ENCODE peak calls at places on chromosomes 16 and 17, in six cellular contexts. One of them, this sample, is unnamed.

GRCh38 chr17:64230551-64231408 is 32.3 kb downstream of the TEX2 start:
- DNase-seq in tibial nerve: peak
- DNase-seq in D721Med: no peak
- DNase-seq in testis: peak
- DNase-seq in lower leg skin: no peak
- DNase-seq in transverse colon: no peak
- DNase-seq in this sample: no peak

GRCh38 chr17:69473801-69474170 is 59.3 kb downstream of the MAP2K6 start:
- DNase-seq in transverse colon: no peak
- DNase-seq in lower leg skin: no peak
- DNase-seq in D721Med: no peak
- DNase-seq in tibial nerve: no peak
- DNase-seq in testis: no peak
- DNase-seq in this sample: no peak

GRCh38 chr17:48550313-48551205 is 5.7 kb upstream of the HOXB2 start:
- DNase-seq in D721Med: no peak
- DNase-seq in transverse colon: no peak
- DNase-seq in testis: peak
- DNase-seq in tibial nerve: no peak
- DNase-seq in lower leg skin: no peak
- DNase-seq in this sample: no peak

GRCh38 chr16:20883554-20884239 is 16.5 kb downstream of the DCUN1D3 start:
- DNase-seq in D721Med: no peak
- DNase-seq in lower leg skin: no peak
- DNase-seq in tibial nerve: no peak
- DNase-seq in testis: no peak
- DNase-seq in transverse colon: no peak
- DNase-seq in this sample: no peak

GRCh38 chr17:37642706-37643105 is 540 bp downstream of the DDX52 start:
- DNase-seq in D721Med: no peak
- DNase-seq in lower leg skin: no peak
- DNase-seq in tibial nerve: no peak
- DNase-seq in testis: no peak
- DNase-seq in transverse colon: no peak
- DNase-seq in this sample: no peak

GRCh38 chr16:85652431-85653221 is 36.1 kb downstream of the GINS2 start:
- DNase-seq in D721Med: no peak
- DNase-seq in lower leg skin: no peak
- DNase-seq in transverse colon: peak
- DNase-seq in testis: peak
- DNase-seq in tibial nerve: peak
- DNase-seq in this sample: peak

GRCh38 chr16:10954903-10955302 is 10.5 kb downstream of the CLEC16A start:
- DNase-seq in lower leg skin: no peak
- DNase-seq in D721Med: no peak
- DNase-seq in tibial nerve: no peak
- DNase-seq in transverse colon: no peak
- DNase-seq in testis: no peak
- DNase-seq in this sample: no peak

GRCh38 chr17:15287533-15288267 is 22.6 kb upstream of the PMP22 start:
- DNase-seq in lower leg skin: no peak
- DNase-seq in transverse colon: no peak
- DNase-seq in tibial nerve: no peak
- DNase-seq in testis: peak
- DNase-seq in D721Med: no peak
- DNase-seq in this sample: no peak

GRCh38 chr16:56866955-56867830 is 2.2 kb downstream of the SLC12A3 start:
- DNase-seq in lower leg skin: no peak
- DNase-seq in transverse colon: peak
- DNase-seq in tibial nerve: peak
- DNase-seq in testis: peak
- DNase-seq in D721Med: peak
- DNase-seq in this sample: peak

GRCh38 chr17:59859444-59860025 is 33.2 kb downstream of the TUBD1 start:
- DNase-seq in transverse colon: no peak
- DNase-seq in lower leg skin: no peak
- DNase-seq in D721Med: no peak
- DNase-seq in tibial nerve: no peak
- DNase-seq in testis: no peak
- DNase-seq in this sample: no peak

GRCh38 chr17:15966183-15966878 is 21.4 kb downstream of the ADORA2B start:
- DNase-seq in tibial nerve: no peak
- DNase-seq in D721Med: no peak
- DNase-seq in testis: no peak
- DNase-seq in lower leg skin: no peak
- DNase-seq in transverse colon: peak
- DNase-seq in this sample: no peak

GRCh38 chr17:78329263-78330059 is 30.4 kb downstream of the SOCS3 start:
- DNase-seq in D721Med: no peak
- DNase-seq in lower leg skin: no peak
- DNase-seq in testis: no peak
- DNase-seq in transverse colon: no peak
- DNase-seq in tibial nerve: no peak
- DNase-seq in this sample: peak

GRCh38 chr17:80608326-80608725 is 63.7 kb downstream of the RPTOR start:
- DNase-seq in transverse colon: no peak
- DNase-seq in lower leg skin: no peak
- DNase-seq in testis: no peak
- DNase-seq in D721Med: peak
- DNase-seq in tibial nerve: no peak
- DNase-seq in this sample: no peak

GRCh38 chr17:80781188-80781577 is 210.5 kb upstream of the CHMP6 start:
- DNase-seq in D721Med: no peak
- DNase-seq in transverse colon: no peak
- DNase-seq in tibial nerve: no peak
- DNase-seq in lower leg skin: no peak
- DNase-seq in testis: no peak
- DNase-seq in this sample: no peak

GRCh38 chr17:51397361-51398127 is 137.2 kb downstream of the UTP18 start:
- DNase-seq in D721Med: no peak
- DNase-seq in tibial nerve: no peak
- DNase-seq in lower leg skin: peak
- DNase-seq in transverse colon: no peak
- DNase-seq in testis: no peak
- DNase-seq in this sample: no peak

GRCh38 chr16:3548445-3548844 is 28.8 kb downstream of the NLRC3 start:
- DNase-seq in tibial nerve: no peak
- DNase-seq in testis: no peak
- DNase-seq in D721Med: no peak
- DNase-seq in lower leg skin: no peak
- DNase-seq in transverse colon: no peak
- DNase-seq in this sample: no peak

GRCh38 chr17:65142247-65142646 is 5.1 kb downstream of the RGS9 start:
- DNase-seq in tibial nerve: no peak
- DNase-seq in D721Med: no peak
- DNase-seq in testis: no peak
- DNase-seq in transverse colon: no peak
- DNase-seq in lower leg skin: no peak
- DNase-seq in this sample: no peak

GRCh38 chr16:86015606-86016005 is 116.6 kb downstream of the IRF8 start:
- DNase-seq in D721Med: no peak
- DNase-seq in lower leg skin: peak
- DNase-seq in testis: no peak
- DNase-seq in tibial nerve: no peak
- DNase-seq in transverse colon: no peak
- DNase-seq in this sample: no peak

GRCh38 chr17:61431594-61432311 is 20.5 kb upstream of the TBX4 start:
- DNase-seq in transverse colon: no peak
- DNase-seq in lower leg skin: no peak
- DNase-seq in tibial nerve: no peak
- DNase-seq in D721Med: no peak
- DNase-seq in testis: no peak
- DNase-seq in this sample: no peak

GRCh38 chr16:22787456-22788189 is 26.3 kb upstream of the HS3ST2 start:
- DNase-seq in transverse colon: peak
- DNase-seq in tibial nerve: no peak
- DNase-seq in lower leg skin: no peak
- DNase-seq in testis: no peak
- DNase-seq in D721Med: no peak
- DNase-seq in this sample: no peak

GRCh38 chr17:34894971-34895370 is 66.3 kb downstream of the CCT6B start:
- DNase-seq in lower leg skin: no peak
- DNase-seq in transverse colon: no peak
- DNase-seq in D721Med: no peak
- DNase-seq in testis: no peak
- DNase-seq in tibial nerve: no peak
- DNase-seq in this sample: no peak

GRCh38 chr17:34895388-34895787 is 65.9 kb downstream of the CCT6B start:
- DNase-seq in lower leg skin: no peak
- DNase-seq in testis: no peak
- DNase-seq in D721Med: no peak
- DNase-seq in transverse colon: no peak
- DNase-seq in tibial nerve: no peak
- DNase-seq in this sample: no peak

GRCh38 chr17:34892864-34893263 is 68.4 kb downstream of the CCT6B start:
- DNase-seq in lower leg skin: no peak
- DNase-seq in tibial nerve: no peak
- DNase-seq in transverse colon: no peak
- DNase-seq in testis: peak
- DNase-seq in D721Med: no peak
- DNase-seq in this sample: no peak
- TF ChIP-seq CTCF in lower leg skin: no peak
- TF ChIP-seq CTCF in tibial nerve: peak
- TF ChIP-seq CTCF in transverse colon: no peak
- TF ChIP-seq CTCF in testis: peak
- TF ChIP-seq CTCF in D721Med: peak
- TF ChIP-seq CTCF in this sample: no peak

GRCh38 chr17:54967621-54968258 is 714 bp downstream of the COX11 start:
- DNase-seq in lower leg skin: no peak
- DNase-seq in transverse colon: peak
- DNase-seq in D721Med: no peak
- DNase-seq in testis: no peak
- DNase-seq in tibial nerve: no peak
- DNase-seq in this sample: no peak

GRCh38 chr17:54971147-54971546 is 2.6 kb downstream of the STXBP4 start:
- DNase-seq in tibial nerve: no peak
- DNase-seq in transverse colon: no peak
- DNase-seq in testis: no peak
- DNase-seq in lower leg skin: no peak
- DNase-seq in D721Med: no peak
- DNase-seq in this sample: no peak

GRCh38 chr17:54969658-54970572 is 1.4 kb downstream of the STXBP4 start:
- DNase-seq in tibial nerve: no peak
- DNase-seq in testis: no peak
- DNase-seq in D721Med: no peak
- DNase-seq in lower leg skin: no peak
- DNase-seq in transverse colon: no peak
- DNase-seq in this sample: no peak

GRCh38 chr17:54968954-54969400 is 412 bp downstream of the STXBP4 start:
- DNase-seq in D721Med: no peak
- DNase-seq in testis: no peak
- DNase-seq in lower leg skin: no peak
- DNase-seq in tibial nerve: no peak
- DNase-seq in transverse colon: peak
- DNase-seq in this sample: no peak

DNA sequence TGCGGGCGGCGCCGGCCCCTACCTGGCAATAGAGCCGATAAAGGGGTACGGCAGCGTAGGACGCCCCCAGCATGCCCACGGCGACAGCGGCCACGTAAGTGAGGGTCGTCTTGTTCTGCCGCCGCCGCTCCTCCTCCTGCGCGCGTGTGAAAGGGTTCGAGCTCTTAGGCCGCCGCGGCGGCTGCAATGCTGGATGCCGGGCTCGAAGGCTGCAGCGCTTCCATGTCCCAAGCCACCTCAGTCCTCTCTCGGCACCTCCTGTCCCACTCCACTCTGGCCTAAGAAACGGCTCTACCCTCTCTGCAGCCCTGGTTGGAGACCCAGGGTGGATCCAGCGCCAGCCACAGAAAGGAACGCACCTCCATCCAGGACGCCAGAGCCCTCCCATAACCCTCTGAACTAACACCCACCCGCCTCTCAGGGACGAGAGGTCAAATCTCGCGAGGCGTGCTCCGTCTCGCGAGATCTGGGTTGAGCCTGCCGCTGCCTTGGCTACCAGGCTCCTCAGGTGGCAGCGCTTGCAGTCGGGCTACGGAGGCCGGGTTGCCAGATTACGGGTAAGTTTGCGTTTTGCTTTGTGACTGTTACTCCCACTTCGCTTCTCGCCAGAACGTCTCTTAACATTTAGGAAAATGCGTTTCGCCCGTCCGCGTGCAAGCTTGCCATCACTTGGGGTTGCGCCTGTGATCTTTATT is at the start of the genes COX11 and STXBP4:
- DNase-seq in D721Med: peak
- DNase-seq in tibial nerve: peak
- DNase-seq in testis: peak
- DNase-seq in lower leg skin: peak
- DNase-seq in transverse colon: peak
- DNase-seq in this sample: peak
- TF ChIP-seq CTCF in D721Med: peak
- TF ChIP-seq CTCF in tibial nerve: peak
- TF ChIP-seq CTCF in testis: peak
- TF ChIP-seq CTCF in lower leg skin: peak
- TF ChIP-seq CTCF in transverse colon: peak
- TF ChIP-seq CTCF in this sample: peak

DNA sequence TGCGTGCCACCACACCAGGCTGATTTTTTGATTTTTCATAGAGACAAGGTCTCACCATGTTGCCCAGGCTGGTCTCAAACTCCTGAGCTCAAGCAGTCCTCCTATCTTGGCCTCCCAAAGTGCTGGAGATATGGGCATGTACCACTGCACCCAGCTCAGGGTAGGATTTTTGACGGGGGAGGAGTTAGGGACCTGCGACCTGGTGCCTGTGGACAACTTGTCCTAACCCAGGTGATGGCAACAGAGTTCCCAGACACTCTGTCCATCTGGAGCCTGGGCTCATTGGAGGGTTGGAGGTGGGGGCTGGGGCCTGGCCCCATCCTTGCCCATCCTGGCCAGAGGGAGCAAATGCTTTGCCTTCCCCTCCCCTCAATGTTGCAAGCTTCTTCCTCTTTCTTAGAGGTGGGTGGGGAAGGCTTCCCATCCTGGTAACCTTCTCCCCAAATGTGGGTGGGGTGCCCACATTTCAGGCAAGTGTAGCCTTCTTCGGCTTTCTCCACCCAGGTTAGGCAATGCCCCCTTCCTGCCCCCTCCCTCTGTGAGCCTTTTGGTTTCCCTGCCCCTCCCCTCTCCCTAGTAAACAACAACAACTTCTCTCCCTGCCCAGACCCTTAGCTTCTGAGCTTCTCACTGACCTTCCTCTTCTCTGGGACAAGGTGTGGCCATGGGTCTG is 24.9 kb downstream of the RARA start:
- DNase-seq in transverse colon: no peak
- DNase-seq in lower leg skin: no peak
- DNase-seq in testis: no peak
- DNase-seq in D721Med: no peak
- DNase-seq in tibial nerve: no peak
- DNase-seq in this sample: no peak
- TF ChIP-seq CTCF in transverse colon: no peak
- TF ChIP-seq CTCF in lower leg skin: no peak
- TF ChIP-seq CTCF in testis: no peak
- TF ChIP-seq CTCF in D721Med: no peak
- TF ChIP-seq CTCF in tibial nerve: no peak
- TF ChIP-seq CTCF in this sample: no peak

DNA sequence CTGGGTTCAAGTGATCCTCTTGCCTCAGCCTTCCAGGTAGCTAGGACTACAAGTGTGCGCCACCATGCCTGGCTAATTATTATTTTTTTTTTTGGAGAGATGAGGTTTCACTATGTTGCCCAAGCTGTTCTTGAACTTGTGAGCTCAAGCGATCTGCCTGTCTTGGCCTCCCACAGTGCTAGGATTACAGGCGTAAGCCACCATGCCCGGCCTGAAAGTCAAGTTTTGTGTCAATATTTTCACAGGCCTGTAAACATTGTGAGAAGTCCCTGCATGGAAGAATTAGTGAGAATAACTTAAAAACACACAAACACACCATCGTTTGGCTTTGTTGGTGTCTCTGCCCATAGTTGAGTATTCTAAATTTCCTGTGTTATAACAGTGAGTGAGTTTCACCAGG is 22.2 kb downstream of the NUP85 start:
- DNase-seq in D721Med: no peak
- DNase-seq in transverse colon: no peak
- DNase-seq in lower leg skin: no peak
- DNase-seq in testis: no peak
- DNase-seq in tibial nerve: no peak
- DNase-seq in this sample: no peak
- TF ChIP-seq CTCF in D721Med: no peak
- TF ChIP-seq CTCF in transverse colon: no peak
- TF ChIP-seq CTCF in lower leg skin: no peak
- TF ChIP-seq CTCF in testis: no peak
- TF ChIP-seq CTCF in tibial nerve: no peak
- TF ChIP-seq CTCF in this sample: no peak